ENCODE peak calls at places on chromosomes 2 and 18, in nine cellular contexts. J is fibroblast of lung, A is retinal pigment epithelial cell, O is mesothelial cell of epicardium, K is WERI-Rb-1, R is A673, H is OCI-LY7, Q is heart right ventricle, W is nephron progenitor cell. I is an unnamed sample.

GRCh38 chr18:79902640-79903039 is 48.8 kb downstream of the SLC66A2 start:
- DNase-seq in Q (no peak), H (no peak), R (no peak), A (no peak), W (no peak), J (no peak), O (no peak), K (no peak), I (no peak)

GRCh38 chr18:64134044-64134757 is 14.7 kb downstream of the LINC00305 start:
- DNase-seq in W (no peak), O (no peak), H (no peak), J (peak; percentile 25), K (no peak), Q (no peak), R (peak; percentile 33), A (no peak), I (no peak)

GRCh38 chr2:13652531-13653313 is 936.0 kb downstream of the TRIB2 start:
- DNase-seq in H (no peak), Q (no peak), J (peak; percentile 85), O (no peak), W (no peak), R (no peak), K (no peak), A (no peak), I (no peak)

GRCh38 chr2:215431778-215432758 is 3.8 kb downstream of the FN1 start:
- DNase-seq in Q (no peak), J (no peak), H (no peak), A (no peak), K (no peak), W (no peak), O (no peak), R (no peak), I (no peak)

GRCh38 chr2:126700073-126700581 is 44.2 kb downstream of the GYPC start:
- DNase-seq in Q (no peak), H (no peak), J (peak; percentile 27), K (no peak), W (no peak), O (no peak), R (peak; percentile 51), A (no peak), I (no peak)

GRCh38 chr2:230181245-230181644 is 38.5 kb downstream of the SP110 start:
- DNase-seq in J (no peak), R (no peak), W (no peak), Q (no peak), A (no peak), K (no peak), H (no peak), O (no peak), I (no peak)

GRCh38 chr2:43333656-43334144 is 107.3 kb upstream of the ZFP36L2 start:
- DNase-seq in R (no peak), O (no peak), A (no peak), J (peak; percentile 59), W (no peak), H (no peak), K (no peak), Q (no peak), I (no peak)

GRCh38 chr18:74899554-74899953 is 301.9 kb downstream of the ZNF407 start:
- DNase-seq in K (no peak), H (no peak), R (peak; percentile 23), W (no peak), A (no peak), Q (peak; percentile 36), J (no peak), O (no peak), I (no peak)

GRCh38 chr2:109715302-109715937 is 78.7 kb upstream of the RGPD5 start:
- DNase-seq in J (peak; percentile 26), O (no peak), R (no peak), Q (no peak), A (no peak), W (no peak), K (no peak), H (no peak), I (no peak)

GRCh38 chr2:86336350-86337234 is 834 bp downstream of the REEP1 start:
- DNase-seq in J (no peak), O (no peak), H (no peak), W (peak; percentile 57), A (no peak), K (peak; percentile 23), Q (no peak), R (no peak), I (peak; percentile 60)

GRCh38 chr2:237222683-237223082 is 137.0 kb downstream of the COPS8 start:
- DNase-seq in R (no peak), W (no peak), Q (no peak), A (no peak), K (no peak), H (no peak), O (no peak), J (no peak), I (no peak)

GRCh38 chr2:164734196-164734595 is 107.4 kb downstream of the COBLL1 start:
- DNase-seq in H (no peak), J (peak; percentile 6), W (no peak), A (no peak), Q (no peak), R (no peak), K (no peak), O (no peak), I (no peak)

GRCh38 chr2:33411765-33412164 is 64.7 kb upstream of the RASGRP3 start:
- DNase-seq in J (peak; percentile 62), O (no peak), Q (no peak), H (no peak), R (no peak), K (no peak), A (no peak), W (no peak), I (no peak)
- TF ChIP-seq CTCF in J (no peak), O (no peak), Q (no peak), H (no peak), R (no peak), K (no peak), A (no peak), W (no peak), I (no peak)

GRCh38 chr2:176169711-176170110 is 12.6 kb downstream of the HOXD3 start:
- DNase-seq in H (no peak), W (no peak), O (no peak), R (no peak), J (no peak), A (no peak), Q (no peak), K (no peak), I (no peak)
- TF ChIP-seq CTCF in H (no peak), W (no peak), O (no peak), R (no peak), J (no peak), A (no peak), Q (no peak), K (no peak), I (no peak)

DNA sequence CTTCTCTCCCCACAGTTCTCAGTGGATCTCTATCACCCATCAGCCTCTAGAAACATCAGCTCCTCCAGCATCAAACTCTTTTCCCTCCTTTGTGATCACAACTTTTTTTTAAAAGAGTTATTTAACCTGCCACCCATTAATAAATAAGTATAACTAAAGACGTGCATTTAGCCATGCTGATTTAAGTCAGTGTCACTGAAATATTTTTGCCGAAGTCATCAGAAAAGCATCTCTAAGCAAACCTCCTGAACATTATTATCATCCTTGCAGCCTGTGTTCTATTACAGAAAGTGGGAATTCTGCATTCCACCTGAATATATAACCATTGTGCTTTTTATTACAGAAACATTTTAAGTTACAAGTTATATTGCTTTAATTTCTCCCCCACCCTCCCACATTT is 106.2 kb upstream of the ARHGAP28 start:
- DNase-seq in W (no peak), R (no peak), A (no peak), J (no peak), Q (no peak), H (no peak), O (no peak), K (no peak), I (no peak)
- TF ChIP-seq CTCF in W (no peak), R (no peak), A (no peak), J (no peak), Q (no peak), H (no peak), O (no peak), K (no peak), I (no peak)

DNA sequence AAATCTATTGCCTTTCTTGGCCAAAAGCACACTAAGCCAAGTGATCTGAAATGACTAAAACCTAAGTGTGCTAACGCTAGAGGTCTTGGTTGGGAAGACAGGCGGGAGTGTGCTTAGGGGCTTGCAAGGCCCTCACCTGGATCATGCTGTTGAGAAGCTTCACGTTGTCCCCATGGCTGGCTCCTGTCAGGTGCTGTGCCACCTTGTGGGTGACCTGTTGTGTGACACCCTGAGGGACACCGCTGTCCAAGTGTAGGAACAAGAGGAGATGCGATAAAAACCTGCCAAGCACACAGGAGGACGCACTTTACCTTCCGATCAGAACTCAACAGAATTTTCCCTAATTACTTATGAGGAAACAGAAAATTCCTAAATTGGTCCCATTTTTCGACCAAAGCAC is 50.8 kb downstream of the EPG5 start:
- DNase-seq in W (no peak), R (no peak), O (no peak), K (peak; percentile 44), J (no peak), A (no peak), H (peak; percentile 0), Q (no peak), I (no peak)
- TF ChIP-seq CTCF in W (no peak), R (no peak), O (no peak), K (peak; percentile 66), J (peak; percentile 16), A (peak; percentile 10), H (peak; percentile 27), Q (no peak), I (no peak)

DNA sequence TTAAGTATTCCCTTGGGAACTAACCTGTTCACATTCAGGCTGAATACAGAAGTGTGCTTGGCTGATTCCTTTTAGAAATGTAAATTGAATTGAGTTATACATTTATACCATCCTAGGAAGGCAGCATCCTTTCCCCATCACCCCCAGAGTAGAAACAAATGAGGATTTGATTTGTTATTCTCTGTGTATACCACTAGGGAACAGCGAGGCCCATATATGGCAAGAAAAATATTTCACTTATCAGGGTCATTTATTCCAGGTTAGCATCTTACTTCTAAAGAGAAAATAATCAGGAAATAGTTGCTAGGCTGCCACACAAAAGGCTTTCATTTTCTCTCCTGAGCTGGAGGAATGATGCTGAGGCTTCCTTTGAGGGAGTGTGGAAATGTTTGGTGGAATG is 516.9 kb downstream of the PIK3C3 start:
- DNase-seq in J (no peak), Q (no peak), O (no peak), W (no peak), A (no peak), R (no peak), K (no peak), H (no peak), I (no peak)
- TF ChIP-seq CTCF in J (no peak), Q (no peak), O (no peak), W (no peak), A (no peak), R (no peak), K (no peak), H (no peak), I (no peak)

GRCh38 chr2:200483729-200484198 is 26.1 kb downstream of the KCTD18 start:
- DNase-seq in Q (no peak), W (peak; percentile 63), H (peak; percentile 57), R (peak; percentile 40), K (peak; percentile 78), O (no peak), J (peak; percentile 12), A (no peak), I (peak; percentile 73)
- TF ChIP-seq CTCF in Q (peak; percentile 30), W (peak; percentile 58), H (peak; percentile 80), R (peak; percentile 59), K (peak; percentile 89), O (peak; percentile 18), J (peak; percentile 57), A (peak; percentile 60), I (peak; percentile 59)